ENCODE peak calls at places on chromosomes 2 and 18, in four cellular contexts. One of them, this sample, is unnamed.

GRCh38 chr18:60022671-60023276 is 123.0 kb downstream of the PMAIP1 start:
- DNase-seq in HL-60: no peak
- DNase-seq in transverse colon: no peak
- DNase-seq in prostate gland: no peak
- DNase-seq in this sample: no peak

GRCh38 chr2:19786408-19787058 is 115.2 kb downstream of the TTC32 start:
- DNase-seq in prostate gland: no peak
- DNase-seq in HL-60: no peak
- DNase-seq in transverse colon: no peak
- DNase-seq in this sample: no peak

GRCh38 chr2:3595985-3596384 is 1.1 kb downstream of the COLEC11 start:
- DNase-seq in transverse colon: no peak
- DNase-seq in HL-60: no peak
- DNase-seq in prostate gland: no peak
- DNase-seq in this sample: peak; percentile 55

GRCh38 chr2:230900336-230900995 is 24.6 kb downstream of the GPR55 start:
- DNase-seq in transverse colon: peak; percentile 4
- DNase-seq in HL-60: no peak
- DNase-seq in prostate gland: no peak
- DNase-seq in this sample: no peak

GRCh38 chr18:77086656-77087390 is 45.8 kb downstream of the MBP start:
- DNase-seq in transverse colon: peak; percentile 58
- DNase-seq in HL-60: no peak
- DNase-seq in prostate gland: no peak
- DNase-seq in this sample: no peak

GRCh38 chr2:82790277-82791021 is 1668.6 kb downstream of the SUCLG1 start:
- DNase-seq in prostate gland: no peak
- DNase-seq in HL-60: no peak
- DNase-seq in transverse colon: no peak
- DNase-seq in this sample: no peak

GRCh38 chr2:192828175-192828574 is 633.4 kb upstream of the TMEFF2 start:
- DNase-seq in prostate gland: no peak
- DNase-seq in HL-60: no peak
- DNase-seq in transverse colon: peak; percentile 3
- DNase-seq in this sample: no peak

GRCh38 chr2:27281855-27282559 is at the start of gene TRIM54:
- DNase-seq in prostate gland: no peak
- DNase-seq in transverse colon: no peak
- DNase-seq in HL-60: no peak
- DNase-seq in this sample: no peak

GRCh38 chr2:165909466-165909865 is 44.1 kb downstream of the TTC21B start:
- DNase-seq in prostate gland: no peak
- DNase-seq in transverse colon: no peak
- DNase-seq in HL-60: no peak
- DNase-seq in this sample: no peak

GRCh38 chr2:241943209-241943850 is 73.8 kb downstream of the RTP5 start:
- DNase-seq in HL-60: no peak
- DNase-seq in transverse colon: no peak
- DNase-seq in prostate gland: no peak
- DNase-seq in this sample: no peak

GRCh38 chr18:46632401-46633089 is 24.5 kb downstream of the LOXHD1 start:
- DNase-seq in prostate gland: no peak
- DNase-seq in HL-60: peak; percentile 17
- DNase-seq in transverse colon: no peak
- DNase-seq in this sample: no peak

GRCh38 chr2:80496770-80497169 is 192.2 kb upstream of the LRRTM1 start:
- DNase-seq in HL-60: no peak
- DNase-seq in transverse colon: no peak
- DNase-seq in prostate gland: no peak
- DNase-seq in this sample: no peak

GRCh38 chr2:170455617-170456426 is 259.3 kb upstream of the SP5 start:
- DNase-seq in HL-60: no peak
- DNase-seq in transverse colon: no peak
- DNase-seq in prostate gland: peak; percentile 17
- DNase-seq in this sample: no peak

GRCh38 chr2:207772081-207772843 is 2.6 kb upstream of the FZD5 start:
- DNase-seq in prostate gland: no peak
- DNase-seq in HL-60: no peak
- DNase-seq in transverse colon: no peak
- DNase-seq in this sample: no peak

GRCh38 chr2:119360423-119360966 is 6.1 kb downstream of the C2orf76 start:
- DNase-seq in transverse colon: no peak
- DNase-seq in prostate gland: no peak
- DNase-seq in HL-60: no peak
- DNase-seq in this sample: no peak

GRCh38 chr18:56289381-56289780 is 349.0 kb downstream of the TXNL1 start:
- DNase-seq in prostate gland: no peak
- DNase-seq in HL-60: no peak
- DNase-seq in transverse colon: no peak
- DNase-seq in this sample: no peak

GRCh38 chr2:27795093-27795834 is 23.7 kb downstream of the MRPL33 start:
- DNase-seq in HL-60: no peak
- DNase-seq in prostate gland: no peak
- DNase-seq in transverse colon: no peak
- DNase-seq in this sample: no peak

GRCh38 chr2:24702800-24703199 is 90.4 kb downstream of the PTRHD1 start:
- DNase-seq in transverse colon: no peak
- DNase-seq in HL-60: no peak
- DNase-seq in prostate gland: no peak
- DNase-seq in this sample: no peak

GRCh38 chr2:162344617-162344950 is 652 bp downstream of the GCA start:
- DNase-seq in transverse colon: peak; percentile 16
- DNase-seq in HL-60: no peak
- DNase-seq in prostate gland: no peak
- DNase-seq in this sample: no peak

GRCh38 chr2:212919238-212919637 is 232.2 kb downstream of the IKZF2 start:
- DNase-seq in HL-60: no peak
- DNase-seq in transverse colon: no peak
- DNase-seq in prostate gland: no peak
- DNase-seq in this sample: no peak

GRCh38 chr2:54767921-54768320 is 44.5 kb downstream of the EML6 start:
- DNase-seq in prostate gland: no peak
- DNase-seq in HL-60: no peak
- DNase-seq in transverse colon: no peak
- DNase-seq in this sample: no peak

GRCh38 chr2:31429759-31430438 is 15.4 kb upstream of the XDH start:
- DNase-seq in transverse colon: peak; percentile 11
- DNase-seq in prostate gland: no peak
- DNase-seq in HL-60: no peak
- DNase-seq in this sample: no peak

GRCh38 chr18:28960146-28960545 is 783.2 kb upstream of the CDH2 start:
- DNase-seq in HL-60: no peak
- DNase-seq in transverse colon: no peak
- DNase-seq in prostate gland: no peak
- DNase-seq in this sample: no peak

GRCh38 chr18:71398530-71398929 is 1109.7 kb downstream of the SOCS6 start:
- DNase-seq in transverse colon: no peak
- DNase-seq in HL-60: no peak
- DNase-seq in prostate gland: no peak
- DNase-seq in this sample: no peak

DNA sequence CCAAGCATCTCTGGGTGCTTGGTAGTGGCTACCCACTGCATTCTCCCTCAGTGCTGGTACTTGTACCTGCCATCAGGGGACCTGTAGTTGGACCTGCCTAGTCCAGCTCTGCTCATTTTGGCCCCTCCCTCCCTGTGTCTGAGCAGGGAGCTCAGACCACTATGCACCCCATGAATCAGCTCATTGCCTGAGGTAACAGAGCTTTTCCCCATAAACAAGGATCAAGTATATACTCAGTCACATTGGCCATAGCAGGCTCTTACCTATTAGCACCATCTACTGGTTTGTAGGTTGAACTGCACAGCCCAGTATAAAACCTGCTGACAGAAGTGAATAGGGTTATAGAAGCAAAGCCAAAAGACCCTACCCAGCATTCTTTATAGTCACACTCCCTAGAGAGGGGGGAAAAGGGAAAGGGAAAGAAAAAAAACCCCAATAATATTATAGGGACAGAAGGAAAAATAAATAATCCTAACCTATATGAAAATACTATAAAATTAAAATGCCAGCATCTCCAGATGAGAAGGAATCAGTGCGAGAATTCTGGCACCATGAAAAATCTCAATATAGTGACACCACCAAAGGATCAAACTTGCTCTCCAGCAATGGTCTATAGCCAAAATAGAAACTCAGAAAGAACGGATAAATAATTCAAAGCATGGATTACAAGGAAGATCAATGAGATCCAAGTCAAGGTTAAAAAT is 6.9 kb upstream of the FLACC1 start:
- DNase-seq in transverse colon: no peak
- DNase-seq in HL-60: peak; percentile 28
- DNase-seq in prostate gland: peak; percentile 8
- DNase-seq in this sample: no peak
- TF ChIP-seq POLR2AphosphoS5 in transverse colon: no peak
- TF ChIP-seq POLR2AphosphoS5 in HL-60: no peak
- TF ChIP-seq POLR2AphosphoS5 in prostate gland: no peak
- TF ChIP-seq POLR2AphosphoS5 in this sample: no peak

DNA sequence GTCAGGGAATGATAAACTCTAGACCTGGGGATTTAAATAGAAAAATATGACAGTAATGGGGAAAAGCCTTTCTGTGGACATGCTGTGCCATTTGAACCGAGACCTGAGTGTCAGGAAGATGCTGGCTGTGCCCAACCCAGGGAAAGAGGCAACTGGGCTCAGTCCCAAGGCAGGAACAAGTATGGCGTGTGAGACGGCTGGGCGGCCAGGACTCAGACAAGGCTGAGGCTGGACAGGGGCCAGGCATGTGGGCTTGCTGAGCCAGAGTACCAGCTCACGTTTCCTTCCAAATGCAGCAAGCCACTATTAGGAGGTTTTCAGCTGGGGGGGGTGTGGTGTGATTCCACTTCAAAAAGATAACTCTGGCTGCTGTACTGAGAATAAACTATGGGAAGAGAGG is 92.4 kb downstream of the INPP5D start:
- DNase-seq in transverse colon: no peak
- DNase-seq in prostate gland: peak; percentile 33
- DNase-seq in HL-60: no peak
- DNase-seq in this sample: no peak
- TF ChIP-seq POLR2AphosphoS5 in transverse colon: no peak
- TF ChIP-seq POLR2AphosphoS5 in prostate gland: no peak
- TF ChIP-seq POLR2AphosphoS5 in HL-60: no peak
- TF ChIP-seq POLR2AphosphoS5 in this sample: no peak

GRCh38 chr2:177763532-177764265 is 308.9 kb downstream of the PDE11A start:
- DNase-seq in transverse colon: peak; percentile 78
- DNase-seq in prostate gland: peak; percentile 60
- DNase-seq in HL-60: peak; percentile 45
- DNase-seq in this sample: peak; percentile 30

GRCh38 chr2:177756346-177756745 is 316.2 kb downstream of the PDE11A start:
- DNase-seq in transverse colon: no peak
- DNase-seq in HL-60: no peak
- DNase-seq in prostate gland: no peak
- DNase-seq in this sample: no peak

GRCh38 chr2:177758591-177759371 is 313.8 kb downstream of the PDE11A start:
- DNase-seq in transverse colon: peak; percentile 13
- DNase-seq in prostate gland: no peak
- DNase-seq in HL-60: no peak
- DNase-seq in this sample: no peak

GRCh38 chr2:177754476-177754873 is 318.1 kb downstream of the PDE11A start:
- DNase-seq in HL-60: no peak
- DNase-seq in transverse colon: no peak
- DNase-seq in prostate gland: no peak
- DNase-seq in this sample: no peak

DNA sequence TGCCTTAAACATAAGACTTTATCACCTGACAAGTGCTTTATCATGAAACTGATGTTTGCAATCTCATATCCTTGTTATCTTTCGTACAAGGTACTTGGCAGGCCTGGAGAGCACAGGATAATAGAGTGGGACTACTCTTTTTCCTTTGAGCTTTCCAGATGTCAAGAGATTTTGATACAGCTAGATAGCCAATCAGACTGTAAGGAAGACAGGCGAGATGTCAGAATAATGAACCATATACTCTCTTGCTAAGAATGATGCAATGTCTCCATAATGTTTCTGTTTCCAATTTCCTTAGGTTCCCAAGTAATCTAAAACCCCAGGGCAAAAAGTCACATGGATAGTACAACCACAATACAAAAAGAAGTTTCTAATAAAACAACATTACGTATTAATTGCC is 313.1 kb downstream of the PDE11A start:
- DNase-seq in prostate gland: no peak
- DNase-seq in HL-60: no peak
- DNase-seq in transverse colon: no peak
- DNase-seq in this sample: no peak
- TF ChIP-seq POLR2AphosphoS5 in prostate gland: no peak
- TF ChIP-seq POLR2AphosphoS5 in HL-60: no peak
- TF ChIP-seq POLR2AphosphoS5 in transverse colon: no peak
- TF ChIP-seq POLR2AphosphoS5 in this sample: no peak

DNA sequence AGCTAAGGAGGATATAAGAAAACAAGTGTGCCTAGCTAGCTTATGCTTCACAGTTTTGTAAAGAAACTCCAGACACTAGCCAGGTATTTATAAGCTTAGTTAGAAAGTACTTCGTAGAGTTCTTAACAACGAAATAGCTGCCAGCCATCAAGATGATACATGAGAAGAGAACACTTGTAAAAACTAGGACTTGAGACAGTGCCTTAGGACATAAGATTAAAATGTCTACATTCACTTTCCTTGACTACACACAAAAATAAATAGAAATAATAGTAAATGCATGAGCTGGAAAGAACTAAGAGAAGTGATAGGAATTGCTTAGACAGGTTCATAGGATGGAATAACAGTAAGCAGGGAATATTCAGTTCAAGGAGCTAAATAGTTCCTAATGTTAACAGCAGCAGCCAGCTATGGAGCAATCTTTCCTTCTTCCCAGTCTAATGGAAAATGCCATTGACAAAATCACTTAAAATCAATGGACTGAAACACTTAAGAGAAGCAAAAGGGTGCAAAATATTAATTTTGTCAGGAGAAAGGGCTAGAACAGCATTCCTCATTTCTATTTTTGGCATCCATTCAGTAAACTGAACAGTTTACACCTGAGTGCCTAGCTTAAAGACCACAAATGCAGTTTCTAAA is 186.6 kb downstream of the PDE11A start:
- DNase-seq in transverse colon: no peak
- DNase-seq in prostate gland: no peak
- DNase-seq in HL-60: no peak
- DNase-seq in this sample: no peak
- TF ChIP-seq POLR2AphosphoS5 in transverse colon: peak; percentile 42
- TF ChIP-seq POLR2AphosphoS5 in prostate gland: peak; percentile 52
- TF ChIP-seq POLR2AphosphoS5 in HL-60: no peak
- TF ChIP-seq POLR2AphosphoS5 in this sample: no peak

DNA sequence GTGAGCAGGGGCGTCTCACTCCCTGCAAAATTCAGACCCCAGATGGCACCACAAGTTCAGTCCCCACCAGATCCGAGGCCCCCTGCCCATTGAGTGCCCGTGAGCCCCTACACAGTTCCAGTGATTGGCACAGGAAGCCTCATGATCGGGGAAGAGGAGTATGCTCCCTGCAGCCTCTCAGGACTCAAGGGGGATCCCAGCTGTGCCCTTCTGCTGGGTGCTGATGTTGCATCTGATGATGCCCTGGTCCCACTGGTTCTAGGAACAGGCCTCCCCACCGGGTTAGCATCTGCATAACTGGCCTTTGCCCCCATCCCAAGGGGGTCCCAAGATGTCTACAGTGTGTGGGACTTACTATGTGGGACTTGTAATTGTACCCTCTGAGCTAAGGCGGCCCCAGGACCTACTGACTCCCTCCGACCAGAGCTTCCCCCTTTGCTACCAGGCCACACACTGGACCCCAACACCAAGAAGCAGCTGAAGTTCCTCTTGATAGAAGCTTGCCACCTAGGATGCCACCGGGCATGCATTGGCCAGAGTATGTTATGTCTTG is 8.6 kb downstream of the ALPG start:
- DNase-seq in HL-60: no peak
- DNase-seq in prostate gland: no peak
- DNase-seq in transverse colon: no peak
- DNase-seq in this sample: no peak
- TF ChIP-seq POLR2AphosphoS5 in HL-60: no peak
- TF ChIP-seq POLR2AphosphoS5 in prostate gland: no peak
- TF ChIP-seq POLR2AphosphoS5 in transverse colon: no peak
- TF ChIP-seq POLR2AphosphoS5 in this sample: no peak